ENCODE peak calls at places on chromosomes 3 and 15, in ten cellular contexts. A is H1, U is esophagus muscularis mucosa, P is HCT116, B is spleen, T is K562, I is sigmoid colon, H is upper lobe of left lung, J is stomach, V is suprapubic skin. O is an unnamed sample.

GRCh38 chr15:42457445-42458442 is 33.2 kb downstream of the ZNF106 start:
- DNase-seq in A (peak; percentile 82), U (peak; percentile 93), P (no peak), B (no peak), T (no peak), I (peak; percentile 91), H (no peak), J (peak; percentile 44), V (peak; percentile 78), O (no peak)

GRCh38 chr3:126438186-126438585 is 37.5 kb downstream of the ZXDC start:
- DNase-seq in A (no peak), U (no peak), P (no peak), B (peak; percentile 56), T (no peak), I (peak; percentile 35), H (no peak), J (peak; percentile 10), V (peak; percentile 30), O (no peak)

GRCh38 chr15:50764331-50765201 is 940 bp downstream of the SPPL2A start:
- DNase-seq in A (no peak), U (no peak), P (no peak), B (no peak), T (peak; percentile 24), I (no peak), H (no peak), J (no peak), V (no peak), O (no peak)

GRCh38 chr15:62218841-62219240 is 53.8 kb upstream of the C2CD4B start:
- DNase-seq in A (no peak), U (peak; percentile 14), P (no peak), B (no peak), T (no peak), I (no peak), H (peak; percentile 57), J (no peak), V (no peak), O (no peak)

GRCh38 chr3:188092648-188093047 is 61.3 kb upstream of the LPP start:
- DNase-seq in A (no peak), U (no peak), P (no peak), B (no peak), T (no peak), I (no peak), H (no peak), J (no peak), V (no peak), O (no peak)

GRCh38 chr15:51199541-51199940 is 104.8 kb upstream of the TNFAIP8L3 start:
- DNase-seq in A (no peak), U (no peak), P (no peak), B (no peak), T (no peak), I (no peak), H (no peak), J (no peak), V (no peak), O (no peak)

GRCh38 chr3:44989636-44990373 is 13.8 kb downstream of the EXOSC7 start:
- DNase-seq in A (no peak), U (no peak), P (no peak), B (no peak), T (no peak), I (no peak), H (no peak), J (peak; percentile 46), V (no peak), O (no peak)

GRCh38 chr3:85259748-85260147 is 301.0 kb downstream of the CADM2 start:
- DNase-seq in A (no peak), U (no peak), P (no peak), B (no peak), T (no peak), I (no peak), H (no peak), J (no peak), V (no peak), O (no peak)

GRCh38 chr3:170815340-170815739 is 54.7 kb downstream of the RPL22L1 start:
- DNase-seq in A (no peak), U (no peak), P (peak; percentile 29), B (no peak), T (peak; percentile 88), I (no peak), H (no peak), J (peak; percentile 62), V (no peak), O (no peak)

GRCh38 chr3:49803464-49804140 is 541 bp downstream of the INKA1 start:
- DNase-seq in A (no peak), U (no peak), P (no peak), B (peak; percentile 90), T (peak; percentile 80), I (peak; percentile 73), H (peak; percentile 88), J (no peak), V (peak; percentile 79), O (peak; percentile 53)

GRCh38 chr3:8848696-8849131 is 79.3 kb upstream of the OXTR start:
- DNase-seq in A (no peak), U (no peak), P (no peak), B (no peak), T (no peak), I (no peak), H (no peak), J (no peak), V (no peak), O (no peak)

GRCh38 chr3:132659000-132659369 is 624 bp downstream of the ACAD11 start:
- DNase-seq in A (no peak), U (no peak), P (no peak), B (no peak), T (no peak), I (no peak), H (no peak), J (no peak), V (no peak), O (no peak)

GRCh38 chr3:132660056-132660744 is at the start of gene UBA5:
- DNase-seq in A (no peak), U (peak; percentile 93), P (peak; percentile 43), B (peak; percentile 93), T (peak; percentile 75), I (peak; percentile 82), H (peak; percentile 91), J (peak; percentile 69), V (peak; percentile 76), O (peak; percentile 73)

GRCh38 chr3:132657869-132658747 is 1.5 kb downstream of the ACAD11 start:
- DNase-seq in A (no peak), U (no peak), P (no peak), B (no peak), T (no peak), I (no peak), H (no peak), J (no peak), V (no peak), O (no peak)

GRCh38 chr3:132660745-132661067 is 577 bp downstream of the UBA5 start:
- DNase-seq in A (no peak), U (no peak), P (peak; percentile 4), B (no peak), T (no peak), I (no peak), H (no peak), J (no peak), V (no peak), O (no peak)

DNA sequence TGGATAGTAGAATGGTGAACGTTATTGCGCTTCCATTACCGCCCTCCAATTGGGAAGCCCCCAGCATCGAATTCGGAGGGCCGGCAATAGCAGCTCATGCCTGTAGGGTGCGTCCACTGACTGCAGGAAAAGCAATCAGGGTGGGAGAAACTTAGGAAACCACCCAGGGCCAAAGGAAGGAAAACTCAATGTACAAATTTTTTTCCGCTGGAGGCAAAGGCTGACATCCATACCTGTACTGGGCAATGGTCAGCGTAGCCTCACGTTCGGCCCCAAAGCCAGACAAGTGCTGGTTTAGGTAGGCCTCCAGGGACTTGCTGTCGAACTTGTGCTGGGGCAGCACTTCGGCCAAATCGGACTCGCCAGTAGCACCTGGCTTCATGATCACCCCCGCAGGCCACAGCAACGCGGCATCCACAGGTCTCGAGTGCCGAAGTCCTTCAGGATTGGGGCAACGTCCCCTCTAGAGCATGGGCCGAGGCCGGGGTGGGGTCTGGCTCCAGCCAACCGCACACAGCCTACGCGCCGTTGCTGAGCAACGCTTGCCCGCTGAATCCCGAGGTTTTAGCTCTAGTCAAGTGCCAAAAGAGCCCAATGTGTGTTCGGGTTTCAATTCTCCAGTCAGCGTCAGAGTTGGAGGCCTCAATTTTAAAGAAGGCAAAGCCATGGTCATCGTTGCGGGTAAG is at the start of gene ACAD11:
- DNase-seq in A (no peak), U (peak; percentile 93), P (peak; percentile 59), B (peak; percentile 89), T (peak; percentile 63), I (peak; percentile 89), H (peak; percentile 90), J (peak; percentile 64), V (peak; percentile 86), O (peak; percentile 34)
- TF ChIP-seq POLR2AphosphoS5 in A (peak; percentile 37), U (peak; percentile 26), P (peak; percentile 64), B (no peak), T (no peak), I (peak; percentile 58), H (no peak), J (peak; percentile 56), V (no peak), O (no peak)

DNA sequence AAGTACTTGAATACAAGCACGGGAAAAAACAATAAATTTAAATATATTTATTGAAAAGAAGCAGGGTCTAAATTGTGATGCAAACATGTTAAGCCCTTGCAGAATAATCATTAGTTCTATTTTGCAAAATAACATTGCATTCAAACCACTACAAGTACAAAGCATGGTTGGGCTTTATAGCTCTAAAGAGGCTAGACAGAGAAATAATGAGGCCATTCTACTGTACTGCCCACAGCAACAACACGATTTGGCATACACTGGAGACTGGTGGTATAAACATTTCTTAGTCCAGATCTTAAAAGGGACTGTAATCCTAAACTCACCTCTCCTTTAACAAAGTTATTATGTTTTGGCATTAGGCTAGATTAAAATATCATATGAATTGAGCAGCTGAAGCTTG is 204.2 kb upstream of the LRIG1 start:
- DNase-seq in A (no peak), U (no peak), P (no peak), B (no peak), T (no peak), I (no peak), H (no peak), J (no peak), V (no peak), O (no peak)
- TF ChIP-seq POLR2AphosphoS5 in A (no peak), U (no peak), P (no peak), B (no peak), T (no peak), I (no peak), H (no peak), J (no peak), V (no peak), O (no peak)

DNA sequence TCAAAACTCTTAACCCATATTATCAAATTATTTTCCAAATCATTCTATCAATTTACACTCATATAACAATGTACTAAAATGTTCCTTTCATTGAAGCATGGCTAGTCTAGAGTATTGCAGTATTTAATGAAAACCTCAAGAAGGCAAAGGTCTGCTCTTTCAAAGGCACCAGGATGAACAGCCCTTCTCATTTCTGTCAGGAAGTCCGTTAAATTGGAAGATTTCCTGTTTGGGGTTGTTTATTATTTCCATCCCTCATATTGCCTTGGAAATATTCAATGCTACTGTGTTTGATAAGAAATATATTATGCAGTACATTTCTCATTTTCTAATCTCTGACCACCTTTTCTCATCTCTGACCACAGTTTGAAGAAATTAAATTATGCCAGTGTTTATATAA is 25.1 kb downstream of the ACKR4 start:
- DNase-seq in A (no peak), U (no peak), P (no peak), B (no peak), T (no peak), I (no peak), H (no peak), J (no peak), V (no peak), O (no peak)
- TF ChIP-seq POLR2AphosphoS5 in A (no peak), U (no peak), P (no peak), B (no peak), T (no peak), I (no peak), H (no peak), J (no peak), V (no peak), O (no peak)

GRCh38 chr15:60590935-60591490 is 112.1 kb upstream of the ICE2 start:
- DNase-seq in A (no peak), U (no peak), P (no peak), B (peak; percentile 84), T (no peak), I (peak; percentile 76), H (peak; percentile 93), J (peak; percentile 55), V (peak; percentile 79), O (no peak)
- TF ChIP-seq POLR2AphosphoS5 in A (no peak), U (peak; percentile 17), P (no peak), B (peak; percentile 53), T (no peak), I (no peak), H (no peak), J (no peak), V (no peak), O (no peak)